ENCODE peak calls at places on chromosomes 3 and 15, in eight cellular contexts. R is GM12864, L is psoas muscle, K is GM23338, F is type B pancreatic cell, S is sigmoid colon, T is neural progenitor cell, V is vagina. M is an unnamed sample.

GRCh38 chr3:78338405-78338804 is 1298.5 kb downstream of the ROBO2 start:
- DNase-seq in R (no peak), L (no peak), K (no peak), F (no peak), S (no peak), T (no peak), V (no peak), M (no peak)

GRCh38 chr3:83953417-83954089 is 1005.2 kb upstream of the CADM2 start:
- DNase-seq in R (no peak), L (no peak), K (no peak), F (no peak), S (no peak), T (peak; percentile 7), V (no peak), M (no peak)

GRCh38 chr15:100030586-100031249 is 297.5 kb upstream of the LYSMD4 start:
- DNase-seq in R (no peak), L (no peak), K (no peak), F (no peak), S (no peak), T (no peak), V (peak; percentile 67), M (no peak)

GRCh38 chr3:37588761-37589160 is 272.9 kb upstream of the CTDSPL start:
- DNase-seq in R (no peak), L (no peak), K (no peak), F (no peak), S (no peak), T (no peak), V (no peak), M (no peak)

GRCh38 chr15:42994546-42994945 is 74.0 kb upstream of the TTBK2 start:
- DNase-seq in R (no peak), L (no peak), K (no peak), F (no peak), S (no peak), T (no peak), V (no peak), M (no peak)

GRCh38 chr3:177567833-177568232 is 370.6 kb upstream of the TBL1XR1 start:
- DNase-seq in R (no peak), L (no peak), K (no peak), F (no peak), S (no peak), T (no peak), V (no peak), M (no peak)

GRCh38 chr15:62559049-62559733 is 394.1 kb upstream of the C2CD4B start:
- DNase-seq in R (no peak), L (no peak), K (no peak), F (no peak), S (no peak), T (no peak), V (no peak), M (no peak)

GRCh38 chr3:65562444-65562843 is 476.3 kb downstream of the MAGI1 start:
- DNase-seq in R (no peak), L (no peak), K (no peak), F (no peak), S (no peak), T (no peak), V (no peak), M (no peak)

GRCh38 chr3:80771085-80771484 is 990.4 kb downstream of the GBE1 start:
- DNase-seq in R (no peak), L (no peak), K (no peak), F (no peak), S (no peak), T (no peak), V (no peak), M (no peak)

GRCh38 chr3:16026753-16027152 is 147.7 kb upstream of the GALNT15 start:
- DNase-seq in R (no peak), L (no peak), K (no peak), F (no peak), S (no peak), T (no peak), V (no peak), M (no peak)

GRCh38 chr3:148880681-148881080 is 15.6 kb downstream of the CPA3 start:
- DNase-seq in R (peak; percentile 5), L (no peak), K (peak; percentile 72), F (no peak), S (no peak), T (peak; percentile 36), V (no peak), M (no peak)

GRCh38 chr3:62611541-62612240 is 238.3 kb upstream of the FEZF2 start:
- DNase-seq in R (no peak), L (no peak), K (no peak), F (no peak), S (no peak), T (no peak), V (no peak), M (no peak)

DNA sequence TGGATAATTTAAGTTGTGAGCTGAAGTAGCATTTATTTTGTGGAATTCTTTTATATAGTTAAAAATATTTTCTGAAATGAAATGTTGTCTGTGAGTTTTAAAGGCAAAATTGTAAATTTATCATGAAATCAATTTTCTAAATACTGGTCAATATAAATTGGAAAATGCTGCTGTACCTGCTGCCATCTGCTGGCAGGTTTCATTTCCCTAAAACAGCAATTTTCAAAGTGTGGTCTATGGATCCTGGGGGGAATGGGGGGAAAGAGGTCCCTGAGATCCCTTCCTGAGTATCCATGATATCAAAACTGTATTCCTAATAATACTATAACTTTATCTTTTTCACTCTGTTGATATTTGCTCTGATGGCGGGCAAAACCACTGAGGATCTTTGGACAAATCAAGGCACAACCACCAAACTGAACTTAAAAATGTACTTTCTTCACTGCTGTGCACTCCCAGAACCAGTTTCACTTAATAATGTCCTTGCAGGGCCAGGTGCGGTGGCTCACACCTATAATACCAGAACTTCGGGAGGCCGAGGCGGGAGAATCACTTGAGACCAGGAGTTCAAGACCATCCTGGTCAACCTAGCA is 17.2 kb upstream of the CCR4 start:
- DNase-seq in R (no peak), L (no peak), K (peak; percentile 52), F (no peak), S (no peak), T (peak; percentile 40), V (no peak), M (no peak)
- TF ChIP-seq CTCF in R (peak; percentile 59), L (peak; percentile 58), K (peak; percentile 90), F (peak; percentile 89), S (peak; percentile 36), T (peak; percentile 89), V (peak; percentile 25), M (peak; percentile 66)

GRCh38 chr15:31078461-31078860 is 23.1 kb downstream of the TRPM1 start:
- DNase-seq in R (no peak), L (no peak), K (peak; percentile 54), F (no peak), S (no peak), T (peak; percentile 36), V (peak; percentile 22), M (no peak)

GRCh38 chr15:31079519-31079918 is 22.0 kb downstream of the TRPM1 start:
- DNase-seq in R (no peak), L (no peak), K (peak; percentile 71), F (no peak), S (no peak), T (no peak), V (peak; percentile 18), M (no peak)

GRCh38 chr15:31077981-31078380 is 23.5 kb downstream of the TRPM1 start:
- DNase-seq in R (no peak), L (no peak), K (no peak), F (no peak), S (no peak), T (no peak), V (peak; percentile 81), M (no peak)

GRCh38 chr15:31074321-31074720 is 27.2 kb downstream of the TRPM1 start:
- DNase-seq in R (no peak), L (no peak), K (no peak), F (no peak), S (no peak), T (no peak), V (no peak), M (no peak)

GRCh38 chr15:31077181-31077580 is 24.3 kb downstream of the TRPM1 start:
- DNase-seq in R (no peak), L (no peak), K (no peak), F (no peak), S (no peak), T (no peak), V (no peak), M (no peak)
- TF ChIP-seq CTCF in R (no peak), L (no peak), K (no peak), F (no peak), S (no peak), T (no peak), V (no peak), M (no peak)

DNA sequence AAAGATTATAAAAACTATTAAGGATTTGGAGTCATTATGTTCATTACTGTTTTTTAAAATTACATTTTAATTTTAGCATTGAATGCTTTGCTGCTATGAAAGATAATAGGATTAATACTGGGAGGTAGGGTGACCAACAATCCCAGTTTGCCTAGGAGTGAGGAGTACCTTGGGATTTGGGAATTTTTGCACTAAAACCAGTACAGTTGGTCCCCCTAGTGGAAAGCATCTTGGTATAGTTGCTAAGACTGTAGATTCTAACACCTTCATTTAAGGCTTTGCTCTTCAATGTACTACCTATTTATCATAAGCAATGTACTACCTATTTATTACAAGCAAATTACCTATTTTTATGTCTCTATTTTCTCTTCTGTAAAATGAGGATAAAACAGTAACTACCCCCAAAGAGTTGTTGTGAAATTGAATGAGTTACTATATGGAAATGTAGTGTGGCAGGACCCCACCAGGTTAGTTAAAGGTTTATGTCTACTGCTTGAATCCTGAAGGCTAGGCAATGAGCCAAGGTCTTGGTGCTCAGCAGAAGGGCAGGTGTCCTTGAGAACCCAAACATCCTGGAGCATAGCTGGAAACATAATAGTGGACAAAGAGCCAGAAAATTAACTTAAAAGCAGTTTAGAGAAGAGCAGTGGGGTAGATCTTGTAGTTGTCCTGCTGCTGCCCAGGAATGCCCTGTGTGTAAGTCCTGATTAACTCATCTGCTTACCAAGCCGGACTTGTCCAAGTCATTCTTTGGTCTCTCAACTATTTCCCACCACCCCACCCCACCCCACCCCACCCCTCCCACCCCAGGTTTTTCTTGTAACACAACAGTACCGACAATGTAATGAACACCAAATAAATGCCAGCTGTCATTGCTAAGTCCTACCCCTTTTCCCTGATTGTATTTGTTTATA is 49.2 kb upstream of the NMD3 start:
- DNase-seq in R (no peak), L (no peak), K (peak; percentile 64), F (no peak), S (no peak), T (peak; percentile 21), V (no peak), M (no peak)
- TF ChIP-seq CTCF in R (no peak), L (no peak), K (peak; percentile 58), F (peak; percentile 35), S (no peak), T (peak; percentile 43), V (no peak), M (no peak)

GRCh38 chr15:80619677-80620076 is 75.4 kb upstream of the ABHD17C start:
- DNase-seq in R (no peak), L (no peak), K (no peak), F (no peak), S (no peak), T (peak; percentile 9), V (no peak), M (no peak)
- TF ChIP-seq CTCF in R (no peak), L (peak; percentile 35), K (peak; percentile 15), F (peak; percentile 39), S (peak; percentile 10), T (peak; percentile 26), V (no peak), M (peak; percentile 38)